ENCODE peak calls at places on chromosome 13, in ten cellular contexts. E, F, K, T, U, R, B, C, Q and Z are unnamed samples.

GRCh38 chr13:28273919-28274318 is 135.6 kb downstream of the PAN3 start:
- DNase-seq in R (no peak), F (no peak), E (no peak), K (no peak), U (no peak), C (no peak), T (no peak), Q (peak), B (no peak), Z (no peak)

GRCh38 chr13:113304121-113304520 is 7.1 kb downstream of the LAMP1 start:
- DNase-seq in R (no peak), T (no peak), C (no peak), F (no peak), K (no peak), Q (no peak), B (no peak), U (no peak), E (no peak), Z (no peak)

GRCh38 chr13:103067751-103068563 is 1.7 kb upstream of the SLC10A2 start:
- DNase-seq in R (no peak), T (no peak), K (no peak), F (no peak), U (no peak), Q (no peak), E (no peak), C (peak), B (no peak), Z (no peak)

GRCh38 chr13:100022798-100023197 is 41.2 kb downstream of the ZIC2 start:
- DNase-seq in C (no peak), F (no peak), U (no peak), K (no peak), T (no peak), E (no peak), Q (no peak), B (no peak), R (no peak), Z (no peak)

GRCh38 chr13:100208596-100208995 is 119.7 kb downstream of the PCCA start:
- DNase-seq in B (no peak), T (no peak), Q (no peak), C (no peak), R (peak), U (no peak), E (no peak), K (no peak), F (no peak), Z (no peak)

GRCh38 chr13:35512271-35512920 is 35.9 kb upstream of the MAB21L1 start:
- DNase-seq in B (no peak), T (peak), U (no peak), R (no peak), C (no peak), F (no peak), E (no peak), K (no peak), Q (peak), Z (no peak)

GRCh38 chr13:35160921-35161320 is 218.9 kb downstream of the NBEA start:
- DNase-seq in F (no peak), C (peak), U (no peak), E (no peak), R (no peak), K (no peak), Q (no peak), T (no peak), B (no peak), Z (no peak)

GRCh38 chr13:67410645-67411044 is 180.5 kb upstream of the PCDH9 start:
- DNase-seq in R (no peak), E (no peak), F (no peak), K (peak), Q (no peak), B (no peak), C (peak), T (no peak), U (no peak), Z (no peak)

GRCh38 chr13:42592915-42593718 is 19.2 kb downstream of the TNFSF11 start:
- DNase-seq in C (peak), U (no peak), T (no peak), R (no peak), B (no peak), K (no peak), Q (no peak), F (no peak), E (no peak), Z (no peak)

GRCh38 chr13:30308548-30308947 is 1.2 kb upstream of the KATNAL1 start:
- DNase-seq in F (no peak), U (no peak), C (no peak), Q (peak), E (no peak), K (no peak), T (no peak), R (no peak), B (no peak), Z (no peak)

GRCh38 chr13:95536629-95537241 is 15.8 kb upstream of the CLDN10 start:
- DNase-seq in B (no peak), T (no peak), E (no peak), F (no peak), R (no peak), U (peak), Q (peak), K (no peak), C (peak), Z (no peak)